ENCODE peak calls at places on chromosomes 5 and 9, in ten cellular contexts. J, Z, M, U, Q, P, A, W, L and F are unnamed samples.
A peak's percentile ranks its signal among the peaks of the same experiment; 100 is the strongest.

GRCh38 chr5:146402949-146403348 is 44.2 kb upstream of the TCERG1 start:
- DNase-seq in J (no peak), Z (no peak), M (no peak), U (no peak), Q (no peak), P (no peak), A (peak; percentile 18), W (no peak), L (no peak), F (no peak)

GRCh38 chr9:114811301-114811700 is 5.5 kb upstream of the TNFSF15 start:
- DNase-seq in J (no peak), Z (no peak), M (no peak), U (no peak), Q (no peak), P (no peak), A (no peak), W (no peak), L (no peak), F (no peak)

GRCh38 chr9:92726971-92727715 is 37.5 kb downstream of the BICD2 start:
- DNase-seq in J (no peak), Z (no peak), M (no peak), U (peak; percentile 46), Q (peak; percentile 65), P (peak; percentile 38), A (peak; percentile 56), W (no peak), L (no peak), F (no peak)

GRCh38 chr5:177440211-177440989 is 6.2 kb upstream of the PRR7 start:
- DNase-seq in J (no peak), Z (no peak), M (no peak), U (no peak), Q (no peak), P (no peak), A (no peak), W (no peak), L (no peak), F (no peak)

GRCh38 chr5:72467987-72468386 is 39.2 kb downstream of the ZNF366 start:
- DNase-seq in J (peak; percentile 59), Z (no peak), M (no peak), U (no peak), Q (no peak), P (peak; percentile 84), A (no peak), W (no peak), L (peak; percentile 42), F (no peak)

GRCh38 chr5:172370237-172370640 is 84.1 kb downstream of the SH3PXD2B start:
- DNase-seq in J (no peak), Z (no peak), M (no peak), U (no peak), Q (no peak), P (no peak), A (no peak), W (no peak), L (no peak), F (no peak)

GRCh38 chr5:8770431-8770830 is 775.4 kb downstream of the SEMA5A start:
- DNase-seq in J (no peak), Z (no peak), M (no peak), U (no peak), Q (no peak), P (no peak), A (no peak), W (no peak), L (no peak), F (no peak)

GRCh38 chr9:89602978-89603628 is 1.7 kb upstream of the GADD45G start:
- DNase-seq in J (peak; percentile 21), Z (peak; percentile 62), M (peak; percentile 93), U (peak; percentile 96), Q (peak; percentile 88), P (peak; percentile 73), A (peak; percentile 94), W (peak; percentile 94), L (peak; percentile 86), F (peak; percentile 91)

GRCh38 chr5:756865-757345 is 27.6 kb downstream of the ZDHHC11B start:
- DNase-seq in J (no peak), Z (no peak), M (no peak), U (peak; percentile 68), Q (peak; percentile 82), P (no peak), A (no peak), W (no peak), L (no peak), F (no peak)

GRCh38 chr5:128695791-128696520 is 157.9 kb upstream of the FBN2 start:
- DNase-seq in J (peak; percentile 14), Z (no peak), M (no peak), U (no peak), Q (no peak), P (peak; percentile 30), A (peak; percentile 44), W (peak; percentile 10), L (no peak), F (no peak)

GRCh38 chr9:80968611-80969010 is 720.7 kb downstream of the TLE1 start:
- DNase-seq in J (peak; percentile 42), Z (no peak), M (no peak), U (no peak), Q (no peak), P (peak; percentile 71), A (no peak), W (no peak), L (no peak), F (no peak)

GRCh38 chr5:125660231-125660895 is 762.8 kb upstream of the GRAMD2B start:
- DNase-seq in J (no peak), Z (no peak), M (no peak), U (no peak), Q (no peak), P (peak; percentile 57), A (no peak), W (no peak), L (no peak), F (no peak)

GRCh38 chr9:33374190-33374589 is 28.2 kb downstream of the AQP7 start:
- DNase-seq in J (no peak), Z (no peak), M (no peak), U (peak; percentile 31), Q (no peak), P (no peak), A (no peak), W (no peak), L (no peak), F (peak; percentile 20)

GRCh38 chr5:116785101-116785500 is 210.5 kb upstream of the SEMA6A start:
- DNase-seq in J (no peak), Z (no peak), M (no peak), U (no peak), Q (no peak), P (no peak), A (no peak), W (no peak), L (no peak), F (no peak)

GRCh38 chr5:173917788-173918786 is 29.9 kb downstream of the CPEB4 start:
- DNase-seq in J (peak; percentile 68), Z (peak; percentile 72), M (peak; percentile 38), U (peak; percentile 86), Q (peak; percentile 64), P (peak; percentile 87), A (peak; percentile 87), W (peak; percentile 30), L (peak; percentile 53), F (no peak)

GRCh38 chr9:69223605-69224004 is 49.5 kb downstream of the TJP2 start:
- DNase-seq in J (no peak), Z (no peak), M (no peak), U (no peak), Q (peak; percentile 37), P (peak; percentile 57), A (peak; percentile 73), W (peak; percentile 57), L (peak; percentile 49), F (no peak)
- TF ChIP-seq CTCF in J (peak; percentile 79), Z (peak; percentile 66), M (peak; percentile 55), U (no peak), Q (peak; percentile 70), P (peak; percentile 83), A (peak; percentile 85), W (peak; percentile 78), L (peak; percentile 84), F (peak; percentile 62)

GRCh38 chr5:168365581-168366081 is 74.2 kb downstream of the WWC1 start:
- DNase-seq in J (peak; percentile 29), Z (no peak), M (no peak), U (peak; percentile 70), Q (no peak), P (peak; percentile 77), A (peak; percentile 38), W (peak; percentile 6), L (peak; percentile 88), F (no peak)
- TF ChIP-seq CTCF in J (peak; percentile 31), Z (peak; percentile 18), M (peak; percentile 42), U (no peak), Q (no peak), P (peak; percentile 7), A (peak; percentile 49), W (no peak), L (peak; percentile 69), F (no peak)

GRCh38 chr9:34518110-34518616 is 4.6 kb downstream of the ENHO start:
- DNase-seq in J (no peak), Z (no peak), M (no peak), U (no peak), Q (no peak), P (no peak), A (no peak), W (no peak), L (no peak), F (no peak)

GRCh38 chr9:34518896-34519295 is 3.9 kb downstream of the ENHO start:
- DNase-seq in J (no peak), Z (no peak), M (no peak), U (no peak), Q (no peak), P (no peak), A (no peak), W (no peak), L (no peak), F (no peak)

GRCh38 chr9:34520505-34521385 is 2.0 kb downstream of the ENHO start:
- DNase-seq in J (no peak), Z (no peak), M (no peak), U (no peak), Q (no peak), P (no peak), A (no peak), W (no peak), L (no peak), F (no peak)

GRCh38 chr9:34520096-34520495 is 2.7 kb downstream of the ENHO start:
- DNase-seq in J (no peak), Z (no peak), M (no peak), U (no peak), Q (no peak), P (no peak), A (no peak), W (no peak), L (no peak), F (no peak)

GRCh38 chr9:34519321-34520020 is 3.3 kb downstream of the ENHO start:
- DNase-seq in J (no peak), Z (no peak), M (no peak), U (no peak), Q (no peak), P (no peak), A (no peak), W (no peak), L (no peak), F (no peak)
- TF ChIP-seq CTCF in J (no peak), Z (no peak), M (peak; percentile 48), U (no peak), Q (no peak), P (no peak), A (no peak), W (no peak), L (no peak), F (no peak)

DNA sequence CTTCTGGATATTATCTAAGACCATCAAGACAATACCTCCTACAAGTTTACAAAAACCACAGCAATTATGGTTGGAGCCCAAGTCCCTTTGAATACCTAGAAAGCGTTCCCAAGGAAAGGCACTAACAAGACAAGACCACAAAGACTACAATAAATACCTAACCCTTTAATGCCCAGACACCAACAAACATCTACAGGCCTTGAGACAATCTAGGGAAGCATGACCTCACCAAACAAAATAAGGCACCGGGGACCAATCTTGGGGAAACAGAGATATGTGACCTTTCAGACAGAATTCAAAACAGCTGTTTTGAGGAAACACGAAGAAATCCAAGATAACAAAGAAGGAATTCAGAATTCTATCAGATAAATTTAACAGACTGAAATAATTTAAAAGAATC is 37.8 kb downstream of the OXCT1 start:
- DNase-seq in J (no peak), Z (peak; percentile 12), M (no peak), U (no peak), Q (no peak), P (no peak), A (no peak), W (no peak), L (no peak), F (no peak)
- TF ChIP-seq CTCF in J (no peak), Z (no peak), M (no peak), U (no peak), Q (no peak), P (no peak), A (no peak), W (no peak), L (no peak), F (no peak)